ENCODE peak calls at places on chromosomes 2 and 18, in four cellular contexts. X is IMR-90, I is endothelial cell of umbilical vein, E is neural progenitor cell. J is an unnamed sample.

GRCh38 chr2:45834372-45834771 is 182.9 kb downstream of the PRKCE start:
- DNase-seq in X (no peak), I (no peak), E (no peak), J (no peak)

GRCh38 chr2:27489118-27489497 is 435 bp downstream of the IFT172 start:
- DNase-seq in X (peak; percentile 21), I (peak; percentile 48), E (peak; percentile 54), J (no peak)

GRCh38 chr18:46481048-46481846 is 175.8 kb downstream of the LOXHD1 start:
- DNase-seq in X (peak; percentile 52), I (peak; percentile 37), E (peak; percentile 73), J (peak; percentile 93)

GRCh38 chr2:174692256-174692830 is 71.9 kb downstream of the CHRNA1 start:
- DNase-seq in X (peak; percentile 39), I (no peak), E (no peak), J (no peak)

GRCh38 chr2:196482119-196483065 is 157.1 kb upstream of the CCDC150 start:
- DNase-seq in X (peak; percentile 55), I (no peak), E (no peak), J (no peak)

GRCh38 chr2:223101340-223102039 is 49.5 kb downstream of the KCNE4 start:
- DNase-seq in X (peak; percentile 55), I (peak; percentile 51), E (peak; percentile 55), J (peak; percentile 90)

GRCh38 chr2:134504586-134505336 is 214.0 kb downstream of the TMEM163 start:
- DNase-seq in X (no peak), I (no peak), E (no peak), J (peak; percentile 88)

GRCh38 chr2:12675352-12675795 is 41.4 kb upstream of the TRIB2 start:
- DNase-seq in X (peak; percentile 53), I (peak; percentile 69), E (no peak), J (no peak)

GRCh38 chr2:127149384-127149783 is 42.4 kb upstream of the BIN1 start:
- DNase-seq in X (peak; percentile 96), I (peak; percentile 63), E (no peak), J (no peak)

GRCh38 chr2:29232041-29232440 is 116.8 kb downstream of the CLIP4 start:
- DNase-seq in X (no peak), I (no peak), E (no peak), J (no peak)

GRCh38 chr2:42971381-42971780 is 179.0 kb upstream of the HAAO start:
- DNase-seq in X (no peak), I (no peak), E (no peak), J (no peak)

GRCh38 chr2:235659767-235660322 is 166.0 kb downstream of the AGAP1 start:
- DNase-seq in X (peak; percentile 93), I (no peak), E (no peak), J (no peak)

GRCh38 chr2:117571590-117572349 is 242.7 kb upstream of the DDX18 start:
- DNase-seq in X (no peak), I (no peak), E (no peak), J (no peak)

GRCh38 chr2:216604458-216604857 is 28.8 kb upstream of the IGFBP2 start:
- DNase-seq in X (no peak), I (no peak), E (no peak), J (no peak)

GRCh38 chr2:220107380-220107791 is 480.0 kb downstream of the SLC4A3 start:
- DNase-seq in X (peak; percentile 21), I (no peak), E (no peak), J (no peak)

GRCh38 chr2:15782009-15782751 is 158.2 kb upstream of the MYCN start:
- DNase-seq in X (no peak), I (no peak), E (no peak), J (no peak)

GRCh38 chr18:2846241-2846637 is 567 bp upstream of the EMILIN2 start:
- DNase-seq in X (peak; percentile 16), I (peak; percentile 16), E (peak; percentile 53), J (peak; percentile 84)

GRCh38 chr18:6943143-6943542 is 174.5 kb downstream of the LAMA1 start:
- DNase-seq in X (no peak), I (no peak), E (no peak), J (no peak)

GRCh38 chr2:9982248-9982647 is 30.8 kb downstream of the GRHL1 start:
- DNase-seq in X (peak; percentile 93), I (no peak), E (no peak), J (no peak)

GRCh38 chr2:223055140-223055539 is 3.1 kb downstream of the KCNE4 start:
- DNase-seq in X (peak; percentile 59), I (peak; percentile 74), E (no peak), J (no peak)

GRCh38 chr2:9972621-9973445 is 21.3 kb downstream of the GRHL1 start:
- DNase-seq in X (peak; percentile 74), I (peak; percentile 28), E (no peak), J (no peak)

GRCh38 chr2:48398285-48399135 is 131.4 kb upstream of the STON1 start:
- DNase-seq in X (no peak), I (no peak), E (peak; percentile 62), J (no peak)

GRCh38 chr2:172052000-172052983 is 33.0 kb upstream of the DLX1 start:
- DNase-seq in X (peak; percentile 35), I (peak; percentile 87), E (no peak), J (no peak)

GRCh38 chr2:39018633-39019032 is 102.2 kb downstream of the SOS1 start:
- DNase-seq in X (no peak), I (no peak), E (no peak), J (no peak)

GRCh38 chr2:5915926-5916325 is 223.7 kb downstream of the SOX11 start:
- DNase-seq in X (peak; percentile 54), I (no peak), E (peak; percentile 48), J (peak; percentile 93)

GRCh38 chr2:216858312-216858711 is 1.6 kb downstream of the TNP1 start:
- DNase-seq in X (peak; percentile 58), I (no peak), E (no peak), J (no peak)

GRCh38 chr2:201254331-201254730 is 6.0 kb upstream of the CASP8 start:
- DNase-seq in X (peak; percentile 52), I (no peak), E (no peak), J (peak; percentile 89)

GRCh38 chr2:26925100-26925791 is 45.2 kb upstream of the MAPRE3 start:
- DNase-seq in X (no peak), I (no peak), E (peak; percentile 69), J (peak; percentile 60)

GRCh38 chr18:73893879-73894278 is 253.8 kb downstream of the FBXO15 start:
- DNase-seq in X (no peak), I (no peak), E (no peak), J (no peak)

GRCh38 chr2:219489315-219489714 is 9.4 kb upstream of the GMPPA start:
- DNase-seq in X (no peak), I (no peak), E (no peak), J (no peak)

GRCh38 chr2:133293544-133294270 is 274.6 kb downstream of the NCKAP5 start:
- DNase-seq in X (peak; percentile 82), I (peak; percentile 72), E (no peak), J (no peak)

GRCh38 chr18:46332956-46333355 is 228.8 kb downstream of the HAUS1 start:
- DNase-seq in X (no peak), I (no peak), E (peak; percentile 62), J (peak; percentile 66)

GRCh38 chr2:71545572-71546274 is 92.4 kb downstream of the DYSF start:
- DNase-seq in X (peak; percentile 55), I (peak; percentile 74), E (peak; percentile 80), J (peak; percentile 90)

GRCh38 chr2:73893764-73894474 is 1.1 kb downstream of the ACTG2 start:
- DNase-seq in X (no peak), I (no peak), E (no peak), J (no peak)
- H3K9ac ChIP-seq in X (peak overlapping the region; percentile 95), I (no peak overlapping the region), E (no peak overlapping the region), J (no peak overlapping the region)

GRCh38 chr2:109525836-109526235 is 87.9 kb downstream of the SEPTIN10 start:
- DNase-seq in X (no peak), I (no peak), E (peak; percentile 21), J (peak; percentile 34)
- H3K4me1 ChIP-seq in X (no peaks in the 10 kb centered on the region), I (no peaks in the 10 kb centered on the region), E (peaks cover 13% of the 10 kb centered on the region), J (no peaks in the 10 kb centered on the region)

GRCh38 chr18:44805643-44806042 is 125.0 kb downstream of the SETBP1 start:
- DNase-seq in X (no peak), I (no peak), E (no peak), J (no peak)

GRCh38 chr18:44805176-44805575 is 124.5 kb downstream of the SETBP1 start:
- DNase-seq in X (no peak), I (no peak), E (no peak), J (no peak)

GRCh38 chr18:44803019-44803650 is 122.4 kb downstream of the SETBP1 start:
- DNase-seq in X (peak; percentile 53), I (no peak), E (no peak), J (peak; percentile 49)

GRCh38 chr18:44802508-44802907 is 121.8 kb downstream of the SETBP1 start:
- DNase-seq in X (peak; percentile 9), I (no peak), E (no peak), J (no peak)

GRCh38 chr18:44804033-44804432 is 123.3 kb downstream of the SETBP1 start:
- DNase-seq in X (no peak), I (no peak), E (no peak), J (no peak)
- H3K9ac ChIP-seq in X (no peak overlapping the region), I (no peak overlapping the region), E (no peak overlapping the region), J (no peak overlapping the region)

DNA sequence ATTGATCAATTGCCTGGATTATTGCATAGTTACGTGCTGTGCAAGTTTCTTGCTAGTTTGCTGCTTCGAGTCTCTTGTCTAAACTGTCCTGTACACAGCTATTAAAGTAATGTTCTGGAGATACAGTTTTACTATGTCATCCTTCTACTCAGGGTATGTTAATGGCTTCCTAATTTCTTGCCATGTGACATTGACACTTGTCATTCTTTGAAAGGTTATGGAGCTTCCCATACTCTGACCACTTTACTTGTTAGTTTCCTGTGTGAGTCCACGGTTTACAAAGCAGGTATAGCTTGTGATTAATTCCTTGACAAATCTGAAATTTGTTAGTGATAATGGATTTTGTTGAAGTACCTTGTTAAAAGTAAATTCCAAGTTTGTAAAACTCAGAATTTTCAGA is 80.5 kb downstream of the PHLPP1 start:
- DNase-seq in X (no peak), I (no peak), E (no peak), J (no peak)
- H3K4me1 ChIP-seq in X (peaks cover under 1% of the 10 kb centered on the region), I (peaks cover 5% of the 10 kb centered on the region), E (peaks cover 46% of the 10 kb centered on the region), J (no peaks in the 10 kb centered on the region)

J was measured in endodermal cell.